ENCODE peak calls at places on chromosomes 5 and 9, in six cellular contexts. J is HCT116, H is IMR-90, V is endothelial cell of umbilical vein, F is neural progenitor cell, I is fibroblast of lung. Y is an unnamed sample.

GRCh38 chr9:126637002-126637849 is 23.5 kb downstream of the LMX1B start:
- DNase-seq in J (no peak), H (no peak), V (no peak), F (no peak), I (no peak), Y (no peak)

GRCh38 chr9:86741311-86742215 is 205.7 kb downstream of the GAS1 start:
- DNase-seq in J (peak; percentile 87), H (peak; percentile 68), V (no peak), F (no peak), I (peak; percentile 82), Y (peak; percentile 71)

GRCh38 chr5:34944044-34944443 is 14.7 kb downstream of the DNAJC21 start:
- DNase-seq in J (no peak), H (no peak), V (no peak), F (no peak), I (no peak), Y (no peak)

GRCh38 chr9:17315341-17315740 is 180.5 kb downstream of the CNTLN start:
- DNase-seq in J (no peak), H (no peak), V (no peak), F (no peak), I (peak; percentile 59), Y (no peak)

GRCh38 chr5:76674330-76675066 is 41.4 kb upstream of the F2R start:
- DNase-seq in J (no peak), H (no peak), V (no peak), F (no peak), I (no peak), Y (no peak)

GRCh38 chr5:146084376-146084775 is 21.0 kb downstream of the PLAC8L1 start:
- DNase-seq in J (no peak), H (no peak), V (no peak), F (no peak), I (no peak), Y (no peak)

GRCh38 chr5:9339206-9339818 is 206.6 kb downstream of the SEMA5A start:
- DNase-seq in J (no peak), H (no peak), V (no peak), F (peak; percentile 6), I (no peak), Y (no peak)

GRCh38 chr5:135535820-135536801 is at the start of gene NEUROG1:
- DNase-seq in J (no peak), H (no peak), V (no peak), F (peak; percentile 96), I (no peak), Y (peak; percentile 26)

GRCh38 chr5:122999947-123000563 is 36.5 kb downstream of the PPIC start:
- DNase-seq in J (peak; percentile 36), H (no peak), V (peak; percentile 23), F (peak; percentile 85), I (peak; percentile 30), Y (peak; percentile 32)

GRCh38 chr9:78314953-78315870 is 18.3 kb downstream of the PSAT1 start:
- DNase-seq in J (no peak), H (peak; percentile 65), V (peak; percentile 50), F (no peak), I (peak; percentile 88), Y (no peak)

GRCh38 chr5:149439899-149440655 is 61.0 kb upstream of the IL17B start:
- DNase-seq in J (peak; percentile 95), H (peak; percentile 47), V (peak; percentile 66), F (peak; percentile 51), I (peak; percentile 81), Y (peak; percentile 89)

GRCh38 chr5:53019320-53019719 is 30.2 kb downstream of the ITGA2 start:
- DNase-seq in J (peak; percentile 33), H (peak; percentile 87), V (peak; percentile 69), F (no peak), I (peak; percentile 87), Y (no peak)

GRCh38 chr5:81393783-81394718 is at the start of gene ACOT12:
- DNase-seq in J (no peak), H (peak; percentile 20), V (no peak), F (peak; percentile 77), I (peak; percentile 37), Y (peak; percentile 35)

GRCh38 chr9:76766126-76766525 is 1.9 kb downstream of the PCA3 start:
- DNase-seq in J (no peak), H (no peak), V (no peak), F (no peak), I (no peak), Y (no peak)

GRCh38 chr5:143182106-143182505 is 221.4 kb downstream of the NR3C1 start:
- DNase-seq in J (no peak), H (no peak), V (no peak), F (no peak), I (no peak), Y (no peak)

GRCh38 chr9:113931140-113931539 is 55.0 kb downstream of the ZNF618 start:
- DNase-seq in J (no peak), H (no peak), V (no peak), F (no peak), I (no peak), Y (no peak)

GRCh38 chr5:65077653-65078052 is 308.9 kb downstream of the CWC27 start:
- DNase-seq in J (no peak), H (no peak), V (no peak), F (no peak), I (no peak), Y (no peak)

GRCh38 chr5:131252824-131253171 is 11.1 kb upstream of the CDC42SE2 start:
- DNase-seq in J (no peak), H (no peak), V (peak; percentile 30), F (no peak), I (no peak), Y (no peak)

GRCh38 chr9:113274474-113275146 is 762 bp downstream of the CDC26 start:
- DNase-seq in J (peak; percentile 48), H (peak; percentile 64), V (peak; percentile 66), F (peak; percentile 87), I (peak; percentile 43), Y (peak; percentile 86)

GRCh38 chr5:117788596-117788995 is 1199.8 kb downstream of the DTWD2 start:
- DNase-seq in J (peak; percentile 8), H (peak; percentile 31), V (no peak), F (no peak), I (no peak), Y (peak; percentile 4)

GRCh38 chr9:87502446-87503232 is 5.0 kb downstream of the DAPK1 start:
- DNase-seq in J (no peak), H (no peak), V (no peak), F (no peak), I (no peak), Y (no peak)

GRCh38 chr5:44387391-44387790 is 1.8 kb downstream of the FGF10 start:
- DNase-seq in J (no peak), H (no peak), V (no peak), F (peak; percentile 36), I (no peak), Y (no peak)

GRCh38 chr5:97229196-97229595 is 46.1 kb upstream of the RIOK2 start:
- DNase-seq in J (no peak), H (no peak), V (no peak), F (no peak), I (no peak), Y (peak; percentile 14)

GRCh38 chr9:89612566-89613278 is 7.9 kb downstream of the GADD45G start:
- DNase-seq in J (no peak), H (no peak), V (no peak), F (no peak), I (no peak), Y (no peak)

GRCh38 chr9:133351908-133352634 is 4.1 kb downstream of the RPL7A start:
- DNase-seq in J (no peak), H (peak; percentile 60), V (peak; percentile 48), F (peak; percentile 74), I (peak; percentile 59), Y (peak; percentile 64)

GRCh38 chr5:178511173-178511572 is 79.0 kb downstream of the COL23A1 start:
- DNase-seq in J (no peak), H (no peak), V (no peak), F (no peak), I (no peak), Y (no peak)
- H3K9me3 ChIP-seq in J (peaks cover 7% of the 10 kb centered on the region), H (peaks cover 37% of the 10 kb centered on the region), V (no peaks in the 10 kb centered on the region), F (no peaks in the 10 kb centered on the region), I (no peaks in the 10 kb centered on the region), Y (no peaks in the 10 kb centered on the region)

GRCh38 chr5:20023686-20024085 is 35.7 kb upstream of the CDH18 start:
- DNase-seq in J (no peak), H (no peak), V (no peak), F (no peak), I (peak; percentile 28), Y (no peak)

GRCh38 chr5:20030125-20030524 is 42.1 kb upstream of the CDH18 start:
- DNase-seq in J (no peak), H (no peak), V (no peak), F (no peak), I (no peak), Y (no peak)

DNA sequence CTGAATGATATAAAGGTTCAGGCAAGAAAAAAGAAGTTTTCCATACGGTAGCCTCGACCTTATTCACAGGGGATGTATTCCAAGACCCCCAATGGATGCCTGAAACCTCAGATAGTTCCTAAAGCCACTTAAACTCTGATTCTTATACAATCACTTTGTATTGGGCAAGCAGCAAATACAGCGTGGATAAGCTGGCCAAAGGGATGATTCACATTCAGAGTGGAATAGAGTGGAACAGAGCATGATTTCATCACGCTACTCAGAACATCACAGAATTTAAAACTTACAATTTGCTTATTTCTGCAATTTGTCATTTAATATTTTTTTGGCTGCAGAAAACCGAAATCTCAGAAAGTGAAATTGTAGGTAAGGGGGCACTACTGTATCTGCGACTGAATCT is 40.5 kb upstream of the CDH18 start:
- DNase-seq in J (no peak), H (no peak), V (no peak), F (no peak), I (no peak), Y (no peak)
- H2AFZ ChIP-seq in J (no peak overlapping the region), H (no peak overlapping the region), V (no peak overlapping the region), F (no peak overlapping the region), I (no peak overlapping the region), Y (no peak overlapping the region)

GRCh38 chr9:83339435-83339834 is 198.8 kb downstream of the FRMD3 start:
- DNase-seq in J (no peak), H (no peak), V (no peak), F (no peak), I (no peak), Y (no peak)
- TF ChIP-seq CTCF in J (no peak), H (no peak), V (no peak), F (no peak), I (no peak), Y (no peak)

GRCh38 chr5:140795259-140795641 is 598 bp downstream of the PCDHA2 start:
- DNase-seq in J (no peak), H (no peak), V (no peak), F (peak; percentile 50), I (no peak), Y (peak; percentile 54)

GRCh38 chr5:140791111-140791510 is 3.5 kb upstream of the PCDHA2 start:
- DNase-seq in J (no peak), H (no peak), V (no peak), F (no peak), I (no peak), Y (no peak)

GRCh38 chr5:140796718-140797095 is 2.1 kb downstream of the PCDHA2 start:
- DNase-seq in J (no peak), H (no peak), V (no peak), F (no peak), I (no peak), Y (no peak)

DNA sequence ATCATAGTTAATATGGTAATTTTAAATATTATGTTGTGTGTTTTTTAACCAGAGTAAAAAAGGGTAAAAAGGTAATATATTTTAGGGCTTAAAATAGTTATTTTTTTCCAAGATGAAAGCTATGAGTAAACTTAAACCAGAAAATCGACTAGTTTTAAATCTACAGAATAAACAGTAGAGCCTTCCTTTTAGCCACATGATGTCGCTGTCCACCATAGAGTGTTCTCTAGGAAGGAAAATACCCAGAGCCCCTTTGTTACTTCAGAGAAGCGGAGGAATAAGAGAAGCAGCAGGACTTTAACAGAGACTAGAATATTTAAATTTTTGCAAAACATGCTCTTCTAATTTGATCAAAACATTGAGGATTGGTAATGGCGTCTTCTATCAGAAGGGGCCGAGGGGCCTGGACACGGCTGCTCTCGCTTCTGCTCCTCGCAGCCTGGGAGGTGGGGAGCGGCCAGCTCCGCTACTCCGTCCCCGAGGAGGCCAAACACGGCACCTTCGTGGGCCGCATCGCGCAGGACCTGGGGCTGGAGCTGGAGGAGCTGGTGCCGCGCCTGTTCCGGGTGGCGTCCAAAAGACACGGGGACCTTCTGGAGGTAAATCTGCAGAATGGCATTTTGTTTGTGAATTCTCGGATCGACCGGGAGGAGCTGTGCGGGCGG is at the start of gene PCDHA2:
- DNase-seq in J (no peak), H (no peak), V (no peak), F (peak; percentile 77), I (no peak), Y (peak; percentile 65)
- H3K9me3 ChIP-seq in J (no peaks in the 10 kb centered on the region), H (peaks cover 14% of the 10 kb centered on the region), V (no peaks in the 10 kb centered on the region), F (peaks cover 14% of the 10 kb centered on the region), I (no peaks in the 10 kb centered on the region), Y (peaks cover 24% of the 10 kb centered on the region)

Y was measured in hepatocyte.